ENCODE peak calls at places on chromosomes 12 and 14, in seven cellular contexts. One of them, this sample, is unnamed.

GRCh38 chr12:48690990-48691389 is 9.0 kb upstream of the KANSL2 start:
- DNase-seq in astrocyte of the spinal cord: no peak
- DNase-seq in activated B cell treated with CpG ODN at 0.5 μM for 24 hours: no peak
- DNase-seq in fibroblast of lung: peak; percentile 35
- DNase-seq in endothelial cell: no peak
- DNase-seq in pancreas: no peak
- DNase-seq in uterus: no peak
- DNase-seq in this sample: no peak

GRCh38 chr14:20454359-20454644 is 310 bp downstream of the OSGEP start:
- DNase-seq in astrocyte of the spinal cord: no peak
- DNase-seq in activated B cell treated with CpG ODN at 0.5 μM for 24 hours: no peak
- DNase-seq in fibroblast of lung: peak; percentile 89
- DNase-seq in endothelial cell: no peak
- DNase-seq in pancreas: no peak
- DNase-seq in uterus: no peak
- DNase-seq in this sample: no peak

GRCh38 chr12:6607751-6608591 is 792 bp upstream of the CHD4 start:
- DNase-seq in astrocyte of the spinal cord: peak; percentile 41
- DNase-seq in activated B cell treated with CpG ODN at 0.5 μM for 24 hours: no peak
- DNase-seq in fibroblast of lung: peak; percentile 48
- DNase-seq in endothelial cell: no peak
- DNase-seq in pancreas: peak; percentile 80
- DNase-seq in uterus: peak; percentile 65
- DNase-seq in this sample: peak; percentile 49

GRCh38 chr12:116455540-116456306 is 103.5 kb upstream of the MAP1LC3B2 start:
- DNase-seq in astrocyte of the spinal cord: peak; percentile 97
- DNase-seq in activated B cell treated with CpG ODN at 0.5 μM for 24 hours: no peak
- DNase-seq in fibroblast of lung: peak; percentile 88
- DNase-seq in endothelial cell: peak; percentile 67
- DNase-seq in pancreas: peak; percentile 33
- DNase-seq in uterus: peak; percentile 93
- DNase-seq in this sample: no peak

GRCh38 chr14:95174184-95174804 is 17.0 kb upstream of the DICER1 start:
- DNase-seq in astrocyte of the spinal cord: peak; percentile 25
- DNase-seq in activated B cell treated with CpG ODN at 0.5 μM for 24 hours: no peak
- DNase-seq in fibroblast of lung: no peak
- DNase-seq in endothelial cell: no peak
- DNase-seq in pancreas: no peak
- DNase-seq in uterus: no peak
- DNase-seq in this sample: no peak

GRCh38 chr12:124626841-124627502 is 59.6 kb upstream of the NCOR2 start:
- DNase-seq in astrocyte of the spinal cord: peak; percentile 87
- DNase-seq in activated B cell treated with CpG ODN at 0.5 μM for 24 hours: no peak
- DNase-seq in fibroblast of lung: peak; percentile 47
- DNase-seq in endothelial cell: no peak
- DNase-seq in pancreas: no peak
- DNase-seq in uterus: peak; percentile 69
- DNase-seq in this sample: no peak

GRCh38 chr14:77638738-77639137 is 22.3 kb upstream of the SPTLC2 start:
- DNase-seq in astrocyte of the spinal cord: peak; percentile 85
- DNase-seq in activated B cell treated with CpG ODN at 0.5 μM for 24 hours: no peak
- DNase-seq in fibroblast of lung: peak; percentile 96
- DNase-seq in endothelial cell: no peak
- DNase-seq in pancreas: no peak
- DNase-seq in uterus: no peak
- DNase-seq in this sample: no peak

GRCh38 chr12:14828896-14829295 is 14.4 kb downstream of the ART4 start:
- DNase-seq in astrocyte of the spinal cord: peak; percentile 41
- DNase-seq in activated B cell treated with CpG ODN at 0.5 μM for 24 hours: no peak
- DNase-seq in fibroblast of lung: no peak
- DNase-seq in endothelial cell: no peak
- DNase-seq in pancreas: no peak
- DNase-seq in uterus: no peak
- DNase-seq in this sample: no peak

GRCh38 chr14:68219407-68219806 is 399.8 kb downstream of the RAD51B start:
- DNase-seq in astrocyte of the spinal cord: no peak
- DNase-seq in activated B cell treated with CpG ODN at 0.5 μM for 24 hours: no peak
- DNase-seq in fibroblast of lung: no peak
- DNase-seq in endothelial cell: no peak
- DNase-seq in pancreas: no peak
- DNase-seq in uterus: no peak
- DNase-seq in this sample: no peak

GRCh38 chr12:83128529-83128928 is 441.8 kb downstream of the TMTC2 start:
- DNase-seq in astrocyte of the spinal cord: no peak
- DNase-seq in activated B cell treated with CpG ODN at 0.5 μM for 24 hours: no peak
- DNase-seq in fibroblast of lung: no peak
- DNase-seq in endothelial cell: no peak
- DNase-seq in pancreas: no peak
- DNase-seq in uterus: no peak
- DNase-seq in this sample: no peak

GRCh38 chr14:24246765-24247212 is 4.4 kb upstream of the TINF2 start:
- DNase-seq in astrocyte of the spinal cord: no peak
- DNase-seq in activated B cell treated with CpG ODN at 0.5 μM for 24 hours: peak; percentile 11
- DNase-seq in fibroblast of lung: no peak
- DNase-seq in endothelial cell: no peak
- DNase-seq in pancreas: no peak
- DNase-seq in uterus: no peak
- DNase-seq in this sample: no peak

GRCh38 chr14:36768638-36769337 is 107.1 kb downstream of the PAX9 start:
- DNase-seq in astrocyte of the spinal cord: no peak
- DNase-seq in activated B cell treated with CpG ODN at 0.5 μM for 24 hours: no peak
- DNase-seq in fibroblast of lung: no peak
- DNase-seq in endothelial cell: no peak
- DNase-seq in pancreas: no peak
- DNase-seq in uterus: no peak
- DNase-seq in this sample: no peak

GRCh38 chr14:101880016-101880297 is 84.4 kb upstream of the DYNC1H1 start:
- DNase-seq in astrocyte of the spinal cord: no peak
- DNase-seq in activated B cell treated with CpG ODN at 0.5 μM for 24 hours: no peak
- DNase-seq in fibroblast of lung: no peak
- DNase-seq in endothelial cell: no peak
- DNase-seq in pancreas: no peak
- DNase-seq in uterus: no peak
- DNase-seq in this sample: no peak

GRCh38 chr12:68279227-68280054 is 26.0 kb upstream of the IL22 start:
- DNase-seq in astrocyte of the spinal cord: no peak
- DNase-seq in activated B cell treated with CpG ODN at 0.5 μM for 24 hours: no peak
- DNase-seq in fibroblast of lung: peak; percentile 55
- DNase-seq in endothelial cell: no peak
- DNase-seq in pancreas: no peak
- DNase-seq in uterus: no peak
- DNase-seq in this sample: no peak

GRCh38 chr12:19572920-19573558 is 133.7 kb downstream of the AEBP2 start:
- DNase-seq in astrocyte of the spinal cord: peak; percentile 61
- DNase-seq in activated B cell treated with CpG ODN at 0.5 μM for 24 hours: no peak
- DNase-seq in fibroblast of lung: peak; percentile 52
- DNase-seq in endothelial cell: peak; percentile 43
- DNase-seq in pancreas: no peak
- DNase-seq in uterus: no peak
- DNase-seq in this sample: no peak

GRCh38 chr12:50574621-50575348 is 70.0 kb downstream of the DIP2B start:
- DNase-seq in astrocyte of the spinal cord: no peak
- DNase-seq in activated B cell treated with CpG ODN at 0.5 μM for 24 hours: no peak
- DNase-seq in fibroblast of lung: no peak
- DNase-seq in endothelial cell: no peak
- DNase-seq in pancreas: no peak
- DNase-seq in uterus: no peak
- DNase-seq in this sample: no peak

GRCh38 chr14:45251912-45252311 is 1.1 kb downstream of the MIS18BP1 start:
- DNase-seq in astrocyte of the spinal cord: peak; percentile 36
- DNase-seq in activated B cell treated with CpG ODN at 0.5 μM for 24 hours: no peak
- DNase-seq in fibroblast of lung: peak; percentile 13
- DNase-seq in endothelial cell: no peak
- DNase-seq in pancreas: no peak
- DNase-seq in uterus: no peak
- DNase-seq in this sample: no peak

GRCh38 chr14:95425369-95426115 is 90.9 kb downstream of the SYNE3 start:
- DNase-seq in astrocyte of the spinal cord: no peak
- DNase-seq in activated B cell treated with CpG ODN at 0.5 μM for 24 hours: no peak
- DNase-seq in fibroblast of lung: no peak
- DNase-seq in endothelial cell: no peak
- DNase-seq in pancreas: no peak
- DNase-seq in uterus: no peak
- DNase-seq in this sample: no peak

GRCh38 chr14:71498151-71498734 is 434.0 kb upstream of the RGS6 start:
- DNase-seq in astrocyte of the spinal cord: peak; percentile 55
- DNase-seq in activated B cell treated with CpG ODN at 0.5 μM for 24 hours: no peak
- DNase-seq in fibroblast of lung: peak; percentile 76
- DNase-seq in endothelial cell: no peak
- DNase-seq in pancreas: no peak
- DNase-seq in uterus: no peak
- DNase-seq in this sample: no peak

GRCh38 chr14:21521526-21521925 is 4.6 kb downstream of the SALL2 start:
- DNase-seq in astrocyte of the spinal cord: no peak
- DNase-seq in activated B cell treated with CpG ODN at 0.5 μM for 24 hours: no peak
- DNase-seq in fibroblast of lung: peak; percentile 86
- DNase-seq in endothelial cell: no peak
- DNase-seq in pancreas: no peak
- DNase-seq in uterus: no peak
- DNase-seq in this sample: no peak

GRCh38 chr12:12216349-12217017 is 50.4 kb downstream of the LRP6 start:
- DNase-seq in astrocyte of the spinal cord: no peak
- DNase-seq in activated B cell treated with CpG ODN at 0.5 μM for 24 hours: no peak
- DNase-seq in fibroblast of lung: peak; percentile 18
- DNase-seq in endothelial cell: no peak
- DNase-seq in pancreas: no peak
- DNase-seq in uterus: no peak
- DNase-seq in this sample: no peak

GRCh38 chr12:39595923-39596322 is 23.7 kb downstream of the ABCD2 start:
- DNase-seq in astrocyte of the spinal cord: no peak
- DNase-seq in activated B cell treated with CpG ODN at 0.5 μM for 24 hours: no peak
- DNase-seq in fibroblast of lung: no peak
- DNase-seq in endothelial cell: no peak
- DNase-seq in pancreas: no peak
- DNase-seq in uterus: no peak
- DNase-seq in this sample: no peak

GRCh38 chr12:99806304-99806703 is 158.8 kb downstream of the GARIN6 start:
- DNase-seq in astrocyte of the spinal cord: no peak
- DNase-seq in activated B cell treated with CpG ODN at 0.5 μM for 24 hours: no peak
- DNase-seq in fibroblast of lung: no peak
- DNase-seq in endothelial cell: no peak
- DNase-seq in pancreas: no peak
- DNase-seq in uterus: no peak
- DNase-seq in this sample: no peak

GRCh38 chr12:99809921-99810320 is 162.4 kb downstream of the GARIN6 start:
- DNase-seq in astrocyte of the spinal cord: no peak
- DNase-seq in activated B cell treated with CpG ODN at 0.5 μM for 24 hours: no peak
- DNase-seq in fibroblast of lung: no peak
- DNase-seq in endothelial cell: no peak
- DNase-seq in pancreas: no peak
- DNase-seq in uterus: no peak
- DNase-seq in this sample: no peak

DNA sequence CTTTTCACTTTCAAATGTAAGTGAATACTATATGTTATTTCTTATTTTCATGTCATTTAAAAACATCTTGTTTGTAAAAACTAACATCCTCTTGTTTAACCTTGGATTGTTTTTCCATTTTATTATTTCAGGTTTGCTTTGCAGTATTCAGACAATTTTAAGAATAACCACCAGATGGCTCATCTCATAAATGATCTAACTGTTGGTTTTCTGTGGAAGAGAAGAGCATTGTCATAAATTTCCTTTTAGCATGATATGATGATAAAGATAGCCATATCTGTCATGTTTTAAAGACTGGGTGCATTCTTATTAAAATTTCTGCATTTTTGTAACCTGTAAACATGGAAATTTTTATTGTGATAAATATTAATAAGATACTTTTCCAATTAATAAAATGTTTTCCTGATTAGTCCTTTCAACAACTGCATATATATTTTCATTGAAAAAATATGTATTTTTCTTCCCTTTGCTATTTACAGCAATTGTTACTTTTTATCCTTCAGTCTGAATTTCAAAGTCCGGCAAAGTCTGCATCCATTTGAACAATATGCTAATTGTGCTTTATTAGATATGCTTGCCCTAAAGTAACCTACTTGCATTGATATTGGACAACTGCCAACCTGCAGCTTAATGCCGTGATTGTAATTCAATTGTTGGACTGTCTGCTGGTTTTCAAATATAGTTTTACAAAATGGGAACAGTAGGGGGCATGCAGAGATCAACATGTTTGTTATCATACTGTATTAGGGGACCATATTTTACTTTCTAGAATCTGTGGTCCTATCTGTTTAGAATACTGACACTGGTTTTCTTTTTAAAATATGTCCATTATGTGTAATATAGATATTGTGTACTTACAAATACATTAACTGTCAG is 163.4 kb downstream of the GARIN6 start:
- DNase-seq in astrocyte of the spinal cord: peak; percentile 24
- DNase-seq in activated B cell treated with CpG ODN at 0.5 μM for 24 hours: no peak
- DNase-seq in fibroblast of lung: peak; percentile 29
- DNase-seq in endothelial cell: no peak
- DNase-seq in pancreas: no peak
- DNase-seq in uterus: no peak
- DNase-seq in this sample: no peak
- TF ChIP-seq CTCF in astrocyte of the spinal cord: peak; percentile 31
- TF ChIP-seq CTCF in activated B cell treated with CpG ODN at 0.5 μM for 24 hours: no peak
- TF ChIP-seq CTCF in fibroblast of lung: peak; percentile 43
- TF ChIP-seq CTCF in endothelial cell: peak; percentile 39
- TF ChIP-seq CTCF in pancreas: no peak
- TF ChIP-seq CTCF in uterus: peak; percentile 29
- TF ChIP-seq CTCF in this sample: no peak

GRCh38 chr12:10901427-10901826 is 7.9 kb downstream of the TAS2R13 start:
- DNase-seq in astrocyte of the spinal cord: no peak
- DNase-seq in activated B cell treated with CpG ODN at 0.5 μM for 24 hours: no peak
- DNase-seq in fibroblast of lung: no peak
- DNase-seq in endothelial cell: no peak
- DNase-seq in pancreas: no peak
- DNase-seq in uterus: no peak
- DNase-seq in this sample: no peak
- TF ChIP-seq CTCF in astrocyte of the spinal cord: no peak
- TF ChIP-seq CTCF in activated B cell treated with CpG ODN at 0.5 μM for 24 hours: no peak
- TF ChIP-seq CTCF in fibroblast of lung: no peak
- TF ChIP-seq CTCF in endothelial cell: no peak
- TF ChIP-seq CTCF in pancreas: no peak
- TF ChIP-seq CTCF in uterus: no peak
- TF ChIP-seq CTCF in this sample: no peak

GRCh38 chr14:103091041-103091882 is 3.3 kb upstream of the EXOC3L4 start:
- DNase-seq in astrocyte of the spinal cord: no peak
- DNase-seq in activated B cell treated with CpG ODN at 0.5 μM for 24 hours: peak; percentile 70
- DNase-seq in fibroblast of lung: peak; percentile 19
- DNase-seq in endothelial cell: peak; percentile 62
- DNase-seq in pancreas: no peak
- DNase-seq in uterus: peak; percentile 61
- DNase-seq in this sample: peak; percentile 69
- TF ChIP-seq CTCF in astrocyte of the spinal cord: peak; percentile 44
- TF ChIP-seq CTCF in activated B cell treated with CpG ODN at 0.5 μM for 24 hours: peak; percentile 49
- TF ChIP-seq CTCF in fibroblast of lung: peak; percentile 24
- TF ChIP-seq CTCF in endothelial cell: peak; percentile 47
- TF ChIP-seq CTCF in pancreas: peak; percentile 54
- TF ChIP-seq CTCF in uterus: peak; percentile 41
- TF ChIP-seq CTCF in this sample: peak; percentile 63

DNA sequence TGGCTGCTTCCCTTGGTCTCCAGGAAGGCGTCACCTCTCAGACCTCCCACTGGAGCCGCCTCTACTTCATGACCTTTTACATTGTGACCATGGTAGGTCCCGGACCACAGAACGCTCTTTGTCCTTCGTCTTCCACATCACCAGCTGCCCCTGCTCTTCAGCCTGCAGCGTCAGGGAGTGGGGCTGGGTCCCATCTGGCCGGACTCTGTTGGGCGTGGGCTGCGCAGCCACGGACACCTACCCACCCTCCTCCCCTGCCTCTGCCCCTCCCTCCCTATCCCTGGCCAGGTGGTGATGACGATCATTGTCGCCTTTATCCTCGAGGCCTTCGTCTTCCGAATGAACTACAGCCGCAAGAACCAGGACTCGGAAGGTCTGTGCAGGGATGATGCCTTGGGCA is 43.3 kb downstream of the SLC8B1 start:
- DNase-seq in astrocyte of the spinal cord: no peak
- DNase-seq in activated B cell treated with CpG ODN at 0.5 μM for 24 hours: no peak
- DNase-seq in fibroblast of lung: no peak
- DNase-seq in endothelial cell: no peak
- DNase-seq in pancreas: no peak
- DNase-seq in uterus: no peak
- DNase-seq in this sample: no peak
- TF ChIP-seq CTCF in astrocyte of the spinal cord: no peak
- TF ChIP-seq CTCF in activated B cell treated with CpG ODN at 0.5 μM for 24 hours: no peak
- TF ChIP-seq CTCF in fibroblast of lung: no peak
- TF ChIP-seq CTCF in endothelial cell: no peak
- TF ChIP-seq CTCF in pancreas: no peak
- TF ChIP-seq CTCF in uterus: no peak
- TF ChIP-seq CTCF in this sample: no peak

This sample was measured in natural killer cell.